ENCODE peak calls at places on chromosomes 5 and 9, in ten cellular contexts. T is mesenchymal stem cell; L is activated CD4-positive, alpha-beta T cell treated with anti-CD3 and anti-CD28 coated beads, Interleukin-2, amount 10 ng/mL, durations not matched to agents 7 days and 5 days; E is stimulated activated CD4-positive, alpha-beta T cell treated with anti-CD3 and anti-CD28 coated beads, Interleukin-15, amount 100 ng/mL, for 1 hour; O is cardiac septum; G is amygdala; A is activated B cell treated with CpG ODN at 0.5 μM for 24 hours; W is cardiac fibroblast; M is activated CD8-positive, alpha-beta memory T cell treated with anti-CD3 and anti-CD28 coated beads for 48 hours; K is T follicular helper cell. D is an unnamed sample.

GRCh38 chr5:140694276-140694675 is 3.0 kb downstream of the HARS2 start:
- DNase-seq in G (no peak), T (no peak), M (no peak), E (no peak), A (no peak), L (no peak), W (peak; percentile 41), K (no peak), O (no peak), D (no peak)

GRCh38 chr5:78221964-78222451 is 72.5 kb downstream of the AP3B1 start:
- DNase-seq in L (no peak), G (no peak), E (no peak), K (no peak), M (no peak), T (no peak), W (peak; percentile 47), O (no peak), A (peak; percentile 47), D (no peak)

GRCh38 chr9:87829756-87830155 is 52.9 kb upstream of the SPATA31E1 start:
- DNase-seq in W (peak; percentile 20), E (no peak), G (no peak), L (no peak), K (no peak), O (no peak), M (no peak), T (no peak), A (no peak), D (no peak)

GRCh38 chr9:76342862-76343261 is 51.4 kb downstream of the RFK start:
- DNase-seq in L (no peak), G (no peak), T (no peak), K (no peak), O (no peak), A (no peak), E (no peak), M (no peak), W (no peak), D (no peak)

GRCh38 chr9:18233311-18233710 is 240.6 kb upstream of the ADAMTSL1 start:
- DNase-seq in O (no peak), T (no peak), A (no peak), L (no peak), M (no peak), K (no peak), G (no peak), E (no peak), W (no peak), D (no peak)

GRCh38 chr9:18366184-18366583 is 107.8 kb upstream of the ADAMTSL1 start:
- DNase-seq in M (no peak), E (no peak), A (no peak), K (no peak), G (no peak), O (no peak), L (no peak), W (no peak), T (no peak), D (no peak)

GRCh38 chr5:139681466-139681865 is 33.3 kb downstream of the CXXC5 start:
- DNase-seq in W (no peak), L (no peak), O (no peak), M (no peak), K (no peak), T (no peak), G (no peak), A (no peak), E (no peak), D (no peak)

GRCh38 chr9:97109194-97109811 is 70.4 kb upstream of the CTSV start:
- DNase-seq in W (peak; percentile 62), L (peak; percentile 50), M (no peak), G (no peak), T (peak; percentile 11), E (no peak), O (no peak), K (no peak), A (no peak), D (no peak)

GRCh38 chr5:150641006-150641570 is 628 bp downstream of the SYNPO start:
- DNase-seq in E (no peak), A (no peak), W (peak; percentile 94), G (no peak), M (no peak), L (no peak), O (peak; percentile 89), T (peak; percentile 52), K (no peak), D (no peak)

GRCh38 chr9:86700601-86701000 is 246.7 kb downstream of the GAS1 start:
- DNase-seq in O (no peak), M (no peak), T (no peak), K (no peak), L (no peak), E (no peak), A (no peak), G (peak; percentile 24), W (no peak), D (no peak)

GRCh38 chr9:136312436-136312835 is 8.5 kb upstream of the CCDC187 start:
- DNase-seq in O (no peak), T (peak; percentile 55), W (peak; percentile 34), G (peak; percentile 20), K (peak; percentile 25), L (peak; percentile 47), A (no peak), M (no peak), E (peak; percentile 36), D (no peak)

GRCh38 chr5:129906177-129906887 is 2.1 kb downstream of the CHSY3 start:
- DNase-seq in G (no peak), M (no peak), E (no peak), L (no peak), O (no peak), W (peak; percentile 58), T (peak; percentile 64), K (no peak), A (no peak), D (no peak)

GRCh38 chr9:37531699-37532098 is 44.5 kb downstream of the FBXO10 start:
- DNase-seq in T (no peak), L (no peak), G (no peak), E (no peak), M (no peak), W (no peak), A (no peak), K (peak; percentile 54), O (no peak), D (peak; percentile 46)

GRCh38 chr5:124745367-124746251 is 830 bp downstream of the ZNF608 start:
- DNase-seq in L (no peak), G (no peak), E (no peak), K (no peak), O (no peak), A (no peak), T (peak; percentile 58), W (peak; percentile 64), M (no peak), D (no peak)

GRCh38 chr9:133935328-133936040 is 56.6 kb downstream of the VAV2 start:
- DNase-seq in G (no peak), W (peak; percentile 50), K (no peak), T (peak; percentile 82), A (no peak), M (no peak), O (no peak), E (no peak), L (no peak), D (no peak)